ENCODE peak calls at places on chromosome 6, in ten cellular contexts. A, J, U, O, E, S, T, H, R and D are unnamed samples.

GRCh38 chr6:139378882-139379341 is 4.5 kb upstream of the CITED2 start:
- DNase-seq in E (no peak), A (peak; percentile 30), U (no peak), R (no peak), H (peak; percentile 44), S (no peak), O (peak; percentile 92), T (no peak), J (no peak), D (no peak)

GRCh38 chr6:95091823-95092436 is 485.4 kb upstream of the MANEA start:
- DNase-seq in E (no peak), U (no peak), H (peak; percentile 66), O (peak; percentile 75), J (no peak), T (no peak), R (peak; percentile 75), S (no peak), A (peak; percentile 87), D (peak; percentile 28)

GRCh38 chr6:14384175-14384949 is 266.8 kb downstream of the CD83 start:
- DNase-seq in T (no peak), J (no peak), U (no peak), H (no peak), O (peak; percentile 8), R (no peak), A (no peak), S (no peak), E (no peak), D (no peak)

GRCh38 chr6:169035381-169036280 is 218.0 kb downstream of the THBS2 start:
- DNase-seq in R (no peak), O (no peak), S (no peak), H (peak; percentile 72), E (no peak), A (peak; percentile 38), J (no peak), U (no peak), T (no peak), D (peak; percentile 10)

GRCh38 chr6:81572020-81572419 is 180.5 kb downstream of the TENT5A start:
- DNase-seq in E (no peak), J (no peak), O (no peak), R (no peak), S (no peak), U (no peak), H (no peak), T (peak; percentile 67), A (no peak), D (no peak)

GRCh38 chr6:154993026-154993425 is 2.1 kb upstream of the TIAM2 start:
- DNase-seq in T (no peak), A (peak; percentile 38), S (no peak), E (no peak), J (no peak), U (no peak), O (no peak), H (no peak), R (no peak), D (no peak)

GRCh38 chr6:106199998-106200397 is 113.9 kb downstream of the PRDM1 start:
- DNase-seq in H (peak; percentile 56), A (peak; percentile 85), S (no peak), E (no peak), J (no peak), R (no peak), O (peak; percentile 89), U (no peak), T (no peak), D (peak; percentile 58)

GRCh38 chr6:33977606-33978438 is 168.1 kb downstream of the GRM4 start:
- DNase-seq in R (no peak), E (no peak), A (no peak), H (no peak), S (no peak), T (no peak), U (no peak), O (no peak), J (no peak), D (no peak)

GRCh38 chr6:157721431-157722229 is 101.4 kb upstream of the SNX9 start:
- DNase-seq in J (no peak), S (no peak), T (peak; percentile 22), H (no peak), A (no peak), R (no peak), U (no peak), O (no peak), E (no peak), D (no peak)

GRCh38 chr6:38498085-38498484 is 141.6 kb downstream of the BTBD9 start:
- DNase-seq in O (peak; percentile 37), R (no peak), E (no peak), U (no peak), S (no peak), A (no peak), H (no peak), T (no peak), J (no peak), D (no peak)

GRCh38 chr6:23775127-23775526 is 350.9 kb upstream of the NRSN1 start:
- DNase-seq in R (no peak), A (peak; percentile 86), J (no peak), T (no peak), U (no peak), H (no peak), S (no peak), E (no peak), O (no peak), D (no peak)

DNA sequence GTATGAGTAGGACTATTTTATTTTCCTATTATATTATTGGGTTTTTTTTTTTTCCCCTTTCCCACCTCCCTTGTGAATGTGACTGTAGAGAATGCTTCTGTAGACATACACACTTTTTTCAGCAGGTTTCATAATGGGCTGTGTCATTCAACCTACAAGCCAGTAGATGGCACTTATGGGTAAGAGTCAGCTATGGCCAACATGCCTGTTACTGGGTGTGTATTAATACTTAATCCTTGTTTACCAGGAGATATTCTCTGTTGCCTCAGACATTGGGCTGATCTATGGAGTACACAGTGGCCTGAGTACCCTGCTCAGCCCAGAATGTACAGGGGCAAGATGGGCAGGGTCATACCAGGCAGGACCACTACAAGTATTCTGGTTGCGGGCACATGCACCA is 382.5 kb downstream of the EPHA7 start:
- DNase-seq in J (no peak), E (no peak), R (peak; percentile 62), S (no peak), O (peak; percentile 29), T (no peak), U (no peak), H (peak; percentile 66), A (peak; percentile 75), D (no peak)
- TF ChIP-seq CTCF in J (no peak), E (no peak), R (peak; percentile 87), S (no peak), O (peak; percentile 21), T (no peak), U (no peak), H (peak; percentile 64), A (peak; percentile 72), D (peak; percentile 29)

GRCh38 chr6:27685278-27685677 is 212.4 kb upstream of the ZNF184 start:
- DNase-seq in T (no peak), O (no peak), R (no peak), E (no peak), U (no peak), J (no peak), A (no peak), S (no peak), H (no peak), D (no peak)

GRCh38 chr6:27684264-27685211 is 211.6 kb upstream of the ZNF184 start:
- DNase-seq in E (no peak), A (peak; percentile 86), O (peak; percentile 91), R (peak; percentile 92), U (peak; percentile 70), H (peak; percentile 84), T (no peak), J (no peak), S (no peak), D (no peak)

GRCh38 chr6:27687154-27688013 is 214.5 kb upstream of the ZNF184 start:
- DNase-seq in S (peak; percentile 58), T (peak; percentile 79), A (peak; percentile 73), E (peak; percentile 34), R (peak; percentile 97), H (peak; percentile 72), J (peak; percentile 65), U (peak; percentile 82), O (peak; percentile 69), D (no peak)

DNA sequence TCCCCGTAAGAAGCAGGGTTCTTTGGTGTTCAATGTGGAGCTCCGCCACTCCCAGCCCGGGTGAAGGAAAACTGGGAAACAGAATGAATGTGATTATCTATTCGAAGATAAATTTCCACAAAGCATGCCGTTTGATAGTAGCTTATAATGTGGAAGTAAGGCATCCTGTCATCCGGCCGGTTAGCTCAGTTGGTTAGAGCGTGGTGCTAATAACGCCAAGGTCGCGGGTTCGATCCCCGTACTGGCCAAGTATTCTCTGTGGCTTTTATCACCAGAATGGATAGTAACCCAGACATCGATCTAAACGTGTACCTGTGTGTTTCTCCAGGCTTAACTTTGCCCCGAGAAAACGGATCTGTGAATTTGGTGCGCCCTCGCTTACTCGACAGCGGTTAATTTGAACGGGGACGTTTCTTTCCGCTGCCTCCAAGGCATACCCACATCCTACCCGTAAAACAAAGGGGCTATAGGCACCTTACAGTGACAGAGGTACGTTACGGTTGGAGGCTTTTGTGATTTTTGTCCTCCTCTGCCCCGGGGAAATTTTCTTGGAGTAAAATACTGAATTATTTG is 215.2 kb upstream of the ZNF184 start:
- DNase-seq in J (peak; percentile 85), T (peak; percentile 90), E (peak; percentile 57), A (peak; percentile 90), U (peak; percentile 91), R (peak; percentile 96), S (peak; percentile 75), H (peak; percentile 89), O (peak; percentile 86), D (no peak)
- H3K4me3 ChIP-seq in J (peak overlapping the region; percentile 58), T (peak overlapping the region; percentile 34), E (peak overlapping the region; percentile 40), A (peak overlapping the region; percentile 71), U (peak overlapping the region; percentile 81), R (peak overlapping the region; percentile 77), S (peak overlapping the region; percentile 60), H (peak overlapping the region; percentile 60), O (peak overlapping the region; percentile 72), D (peak overlapping the region; percentile 54)

DNA sequence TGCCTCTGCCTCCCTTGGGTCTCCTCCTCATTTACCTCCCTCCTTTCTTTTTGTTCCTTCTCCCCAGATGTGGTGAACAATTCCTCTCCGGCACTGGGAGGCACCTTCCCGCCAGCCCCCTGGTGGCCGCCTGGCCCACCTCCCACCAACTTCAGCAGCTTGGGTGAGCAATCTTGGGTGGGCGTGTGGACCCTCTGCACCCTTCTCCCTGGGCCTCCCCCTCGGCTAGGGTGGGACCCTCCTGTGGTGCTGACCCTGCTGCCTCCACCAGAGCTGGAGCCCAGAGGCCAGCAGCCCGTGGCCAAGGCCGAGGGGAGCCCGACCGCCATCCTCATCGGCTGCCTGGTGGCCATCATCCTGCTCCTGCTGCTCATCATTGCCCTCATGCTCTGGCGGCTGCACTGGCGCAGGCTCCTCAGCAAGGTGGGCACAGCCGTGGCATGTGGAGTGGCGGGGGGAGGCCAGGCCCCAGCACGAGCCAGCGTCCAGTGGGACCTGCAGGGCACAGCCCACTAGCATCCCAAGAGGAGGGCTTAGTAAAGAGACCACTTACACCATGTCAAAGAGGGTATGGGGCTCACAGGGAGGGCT is 8.8 kb downstream of the DDR1 start:
- DNase-seq in A (no peak), J (no peak), S (no peak), U (no peak), H (no peak), R (peak; percentile 56), O (no peak), E (no peak), T (peak; percentile 62), D (no peak)
- TF ChIP-seq CTCF in A (peak; percentile 41), J (no peak), S (no peak), U (no peak), H (peak; percentile 21), R (peak; percentile 47), O (peak; percentile 11), E (no peak), T (no peak), D (peak; percentile 25)

DNA sequence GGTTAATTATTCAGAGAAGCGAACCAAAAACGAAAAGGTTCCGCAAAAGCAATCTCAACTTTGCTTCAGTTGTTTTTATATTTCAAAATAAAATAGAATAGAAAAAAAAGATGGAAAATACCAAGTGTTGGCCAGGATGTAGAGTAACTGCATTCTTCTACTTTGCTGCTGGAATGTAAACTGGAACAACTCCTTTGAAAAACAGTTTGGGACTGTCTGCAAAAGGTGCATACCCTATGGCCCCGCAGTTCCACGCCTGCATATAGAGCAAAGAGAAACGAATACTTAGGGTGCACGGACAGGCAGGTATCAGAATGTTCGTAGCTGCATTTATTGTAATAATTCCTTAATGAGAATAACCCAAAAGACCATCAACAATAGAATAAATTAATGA is 574 bp upstream of the RAB23 start:
- DNase-seq in U (no peak), S (no peak), H (no peak), R (peak; percentile 29), T (no peak), J (no peak), A (peak; percentile 40), E (no peak), O (no peak), D (no peak)
- H3K4me3 ChIP-seq in U (peak overlapping the region; percentile 90), S (peak overlapping the region; percentile 94), H (peak overlapping the region; percentile 94), R (peak overlapping the region; percentile 62), T (peak overlapping the region; percentile 87), J (peak overlapping the region; percentile 84), A (peak overlapping the region; percentile 89), E (peak overlapping the region; percentile 99), O (peak overlapping the region; percentile 72), D (peak overlapping the region; percentile 82)